ENCODE peak calls at places on chromosomes 4 and X, in four cellular contexts. C is SK-N-SH, H is HepG2, N is GM12878. M is an unnamed sample.

GRCh38 chr4:79413486-79413885 is 5.5 kb upstream of the GK2 start:
- DNase-seq in H (no peak), C (no peak), N (no peak), M (no peak)

GRCh38 chr4:87848622-87849351 is 16.0 kb downstream of the MEPE start:
- DNase-seq in N (no peak), C (peak; percentile 58), H (peak; percentile 47), M (peak; percentile 50)

GRCh38 chr4:109171098-109171497 is 131.4 kb downstream of the COL25A1 start:
- DNase-seq in C (no peak), H (no peak), N (no peak), M (no peak)

GRCh38 chr4:40309250-40309774 is 25.8 kb upstream of the CHRNA9 start:
- DNase-seq in H (peak; percentile 64), N (peak; percentile 92), C (peak; percentile 70), M (peak; percentile 87)

GRCh38 chr4:94741304-94741703 is 16.5 kb upstream of the BMPR1B start:
- DNase-seq in N (no peak), C (no peak), H (no peak), M (no peak)

GRCh38 chr4:143883529-143883928 is 21.8 kb downstream of the GYPE start:
- DNase-seq in H (no peak), C (no peak), N (no peak), M (no peak)

GRCh38 chr4:181832305-181832704 is 410.9 kb upstream of the TENM3 start:
- DNase-seq in H (no peak), C (no peak), N (no peak), M (no peak)

GRCh38 chr4:113317523-113317922 is 268.1 kb downstream of the ANK2 start:
- DNase-seq in H (no peak), C (no peak), N (no peak), M (no peak)

GRCh38 chr4:81343536-81343935 is 128.2 kb downstream of the RASGEF1B start:
- DNase-seq in H (no peak), N (no peak), C (no peak), M (no peak)

GRCh38 chrX:24479924-24480722 is 15.0 kb downstream of the PDK3 start:
- DNase-seq in N (peak; percentile 81), H (no peak), C (no peak), M (no peak)

GRCh38 chrX:130079824-130080406 is 30.4 kb downstream of the ELF4 start:
- DNase-seq in N (no peak), H (peak; percentile 50), C (peak; percentile 75), M (peak; percentile 71)

GRCh38 chr4:104451573-104451972 is 43.1 kb downstream of the CXXC4 start:
- DNase-seq in C (peak; percentile 1), H (no peak), N (no peak), M (no peak)

GRCh38 chr4:94909645-94910044 is 151.9 kb downstream of the BMPR1B start:
- DNase-seq in H (no peak), N (no peak), C (no peak), M (no peak)

GRCh38 chr4:94412019-94413017 is 39.4 kb upstream of the PDLIM5 start:
- DNase-seq in N (no peak), H (peak; percentile 73), C (no peak), M (no peak)

GRCh38 chrX:135556055-135556454 is 35.6 kb downstream of the INTS6L start:
- DNase-seq in C (no peak), H (no peak), N (no peak), M (no peak)

GRCh38 chr4:113169368-113169767 is 119.9 kb downstream of the ANK2 start:
- DNase-seq in C (no peak), H (peak; percentile 36), N (no peak), M (no peak)

GRCh38 chr4:139461022-139461421 is 7.1 kb downstream of the RAB33B start:
- DNase-seq in C (peak; percentile 24), H (no peak), N (no peak), M (no peak)

GRCh38 chr4:182143822-182144620 is 99.2 kb upstream of the TENM3 start:
- DNase-seq in C (peak; percentile 84), N (no peak), H (no peak), M (peak; percentile 40)

GRCh38 chr4:148225639-148226038 is 216.6 kb downstream of the NR3C2 start:
- DNase-seq in C (no peak), N (no peak), H (no peak), M (no peak)

GRCh38 chrX:154775611-154776349 is 13.1 kb downstream of the DKC1 start:
- DNase-seq in C (no peak), N (no peak), H (no peak), M (no peak)

GRCh38 chr4:23680616-23681518 is 209.0 kb downstream of the PPARGC1A start:
- DNase-seq in C (no peak), N (no peak), H (no peak), M (no peak)

GRCh38 chr4:163808091-163808490 is 313.6 kb downstream of the TMA16 start:
- DNase-seq in H (no peak), C (no peak), N (no peak), M (no peak)

GRCh38 chr4:141132689-141133145 is 552 bp downstream of the RNF150 start:
- DNase-seq in H (no peak), N (no peak), C (peak; percentile 92), M (no peak)

GRCh38 chr4:15874671-15875070 is 63.9 kb downstream of the FGFBP1 start:
- DNase-seq in C (no peak), N (no peak), H (no peak), M (no peak)

GRCh38 chr4:1002631-1003251 is 8.7 kb upstream of the FGFRL1 start:
- DNase-seq in H (no peak), N (no peak), C (no peak), M (no peak)

GRCh38 chrX:21952624-21953023 is 12.1 kb downstream of the SMS start:
- DNase-seq in H (no peak), N (no peak), C (no peak), M (no peak)
- H3K4me1 ChIP-seq in H (peaks cover 20% of the 10 kb centered on the region), N (no peaks in the 10 kb centered on the region), C (peaks cover 13% of the 10 kb centered on the region), M (peaks cover 8% of the 10 kb centered on the region)

GRCh38 chr4:170026253-170026991 is at the start of gene MFAP3L:
- DNase-seq in H (peak; percentile 63), C (peak; percentile 98), N (no peak), M (peak; percentile 80)
- TF ChIP-seq REST in H (no peak), C (no peak), N (no peak), M (no peak)

GRCh38 chr4:63563288-63564014 is 845.8 kb downstream of the TECRL start:
- DNase-seq in C (no peak), N (no peak), H (no peak), M (no peak)
- TF ChIP-seq CHD2 in C (no peak), N (no peak), H (no peak), M (no peak)

GRCh38 chr4:185845966-185846365 is 34.0 kb upstream of the SORBS2 start:
- DNase-seq in C (no peak), N (no peak), H (no peak), M (no peak)
- H3K4me1 ChIP-seq in C (peaks cover under 1% of the 10 kb centered on the region), N (no peaks in the 10 kb centered on the region), H (peaks cover 12% of the 10 kb centered on the region), M (peaks cover 15% of the 10 kb centered on the region)

GRCh38 chr4:6889101-6889735 is 20.4 kb upstream of the TBC1D14 start:
- DNase-seq in N (no peak), H (no peak), C (no peak), M (no peak)

GRCh38 chr4:6887591-6888371 is 21.8 kb upstream of the TBC1D14 start:
- DNase-seq in C (no peak), H (no peak), N (no peak), M (no peak)

GRCh38 chr4:6886886-6887285 is 22.7 kb upstream of the TBC1D14 start:
- DNase-seq in C (no peak), H (no peak), N (no peak), M (no peak)

GRCh38 chr4:6889736-6890324 is 19.8 kb upstream of the TBC1D14 start:
- DNase-seq in C (no peak), N (no peak), H (no peak), M (no peak)

GRCh38 chr4:6888506-6889071 is 21.0 kb upstream of the TBC1D14 start:
- DNase-seq in C (no peak), H (no peak), N (no peak), M (no peak)
- TF ChIP-seq REST in C (no peak), H (no peak), N (no peak), M (no peak)

GRCh38 chrX:96906741-96907140 is 23.0 kb downstream of the RPA4 start:
- DNase-seq in H (no peak), N (no peak), C (no peak), M (peak; percentile 5)
- TF ChIP-seq CHD2 in H (no peak), N (no peak), C (no peak), M (no peak)

GRCh38 chr4:38676986-38677385 is 13.0 kb downstream of the KLF3 start:
- DNase-seq in C (no peak), N (no peak), H (no peak), M (no peak)

GRCh38 chr4:38674206-38675144 is 10.5 kb downstream of the KLF3 start:
- DNase-seq in C (peak; percentile 26), N (no peak), H (peak; percentile 31), M (no peak)

GRCh38 chr4:38678078-38678477 is 14.1 kb downstream of the KLF3 start:
- DNase-seq in N (no peak), H (no peak), C (no peak), M (no peak)

GRCh38 chr4:38675167-38676121 is 11.4 kb downstream of the KLF3 start:
- DNase-seq in H (peak; percentile 77), N (no peak), C (peak; percentile 73), M (peak; percentile 73)

DNA sequence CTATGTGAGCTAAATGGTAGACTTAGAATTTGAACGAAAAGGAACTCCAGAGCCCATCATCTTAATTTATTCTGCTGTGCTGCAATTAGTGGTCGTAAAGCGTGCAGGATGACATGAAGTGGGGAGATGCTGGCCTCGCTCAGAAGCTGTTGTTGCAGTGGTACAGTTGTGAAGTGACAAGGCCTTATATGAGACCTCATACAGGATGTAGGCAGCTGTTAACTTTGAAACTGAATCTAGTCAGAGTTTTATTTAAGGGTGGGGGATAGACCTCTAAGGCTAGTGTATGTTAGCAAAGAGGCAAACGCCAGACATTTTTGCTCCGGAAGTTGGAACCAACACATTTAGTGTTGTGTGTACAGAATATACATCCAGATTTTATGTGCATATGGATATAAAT is 13.5 kb downstream of the KLF3 start:
- DNase-seq in H (no peak), N (no peak), C (no peak), M (no peak)
- H3K4me1 ChIP-seq in H (peaks cover 53% of the 10 kb centered on the region), N (peaks cover 27% of the 10 kb centered on the region), C (peaks cover 36% of the 10 kb centered on the region), M (peaks cover 37% of the 10 kb centered on the region)

GRCh38 chr4:56048621-56049427 is 100.1 kb downstream of the CEP135 start:
- DNase-seq in N (peak; percentile 2), C (peak; percentile 89), H (no peak), M (peak; percentile 27)
- TF ChIP-seq REST in N (no peak), C (no peak), H (no peak), M (no peak)